ENCODE peak calls at places on chromosomes 13 and 19, in seven cellular contexts. B is HCT116, N is GM12878, H is K562, Z is H1, G is HepG2, M is SK-N-SH. J is an unnamed sample.

GRCh38 chr19:39277598-39277997 is 9.4 kb downstream of the IFNL2 start:
- DNase-seq in Z (no peak), N (no peak), M (no peak), G (peak; percentile 77), H (no peak), B (no peak), J (peak; percentile 16)

GRCh38 chr13:20395061-20395916 is 130.4 kb downstream of the CRYL1 start:
- DNase-seq in G (no peak), M (no peak), Z (no peak), N (no peak), B (no peak), H (no peak), J (no peak)

GRCh38 chr13:21676611-21677021 is 5.7 kb downstream of the FGF9 start:
- DNase-seq in H (no peak), M (peak; percentile 11), N (no peak), Z (no peak), B (no peak), G (no peak), J (peak; percentile 13)

GRCh38 chr19:41920878-41921277 is 7.4 kb downstream of the ERFL start:
- DNase-seq in N (no peak), Z (no peak), M (no peak), H (no peak), G (no peak), B (no peak), J (no peak)

GRCh38 chr19:925087-925911 is 536 bp upstream of the ARID3A start:
- DNase-seq in M (peak; percentile 95), G (peak; percentile 82), Z (peak; percentile 75), H (peak; percentile 94), N (no peak), B (peak; percentile 72), J (peak; percentile 83)

GRCh38 chr13:71979616-71980015 is 112.6 kb upstream of the DACH1 start:
- DNase-seq in N (no peak), B (peak; percentile 6), Z (no peak), H (no peak), G (peak; percentile 4), M (no peak), J (no peak)

GRCh38 chr19:16106121-16106520 is 5.6 kb upstream of the RAB8A start:
- DNase-seq in M (no peak), N (no peak), H (peak; percentile 26), B (no peak), Z (no peak), G (no peak), J (no peak)

GRCh38 chr19:31149306-31149975 is 199.8 kb downstream of the TSHZ3 start:
- DNase-seq in N (no peak), B (no peak), Z (no peak), H (no peak), G (no peak), M (no peak), J (no peak)

GRCh38 chr13:91017669-91018053 is 329.8 kb upstream of the MIR17HG start:
- DNase-seq in G (no peak), H (no peak), N (no peak), M (no peak), Z (peak; percentile 2), B (peak; percentile 31), J (peak; percentile 30)

GRCh38 chr13:23288995-23289394 is 108.2 kb downstream of the SGCG start:
- DNase-seq in M (no peak), N (no peak), H (no peak), B (no peak), Z (no peak), G (no peak), J (no peak)

GRCh38 chr13:62931901-62932883 is 1516.5 kb upstream of the PCDH20 start:
- DNase-seq in Z (no peak), H (no peak), M (no peak), B (no peak), N (no peak), G (no peak), J (no peak)

GRCh38 chr13:50685491-50685890 is 158.0 kb downstream of the DLEU7 start:
- DNase-seq in H (no peak), G (no peak), B (no peak), M (no peak), Z (no peak), N (no peak), J (no peak)

GRCh38 chr19:48102870-48103751 is 7.5 kb downstream of the PLA2G4C start:
- DNase-seq in B (peak; percentile 75), G (peak; percentile 53), H (peak; percentile 82), N (no peak), M (peak; percentile 70), Z (no peak), J (peak; percentile 88)

GRCh38 chr13:80668452-80668851 is 327.5 kb upstream of the SPRY2 start:
- DNase-seq in H (no peak), Z (no peak), G (no peak), M (no peak), B (no peak), N (no peak), J (no peak)

GRCh38 chr13:65551208-65551607 is 1678.9 kb downstream of the PCDH9 start:
- DNase-seq in N (no peak), B (no peak), M (no peak), Z (no peak), H (no peak), G (no peak), J (no peak)

GRCh38 chr13:65553328-65553727 is 1676.8 kb downstream of the PCDH9 start:
- DNase-seq in M (no peak), N (no peak), B (no peak), H (no peak), Z (no peak), G (no peak), J (no peak)

GRCh38 chr13:65560936-65561335 is 1669.2 kb downstream of the PCDH9 start:
- DNase-seq in M (no peak), Z (no peak), G (no peak), N (no peak), B (no peak), H (no peak), J (no peak)

DNA sequence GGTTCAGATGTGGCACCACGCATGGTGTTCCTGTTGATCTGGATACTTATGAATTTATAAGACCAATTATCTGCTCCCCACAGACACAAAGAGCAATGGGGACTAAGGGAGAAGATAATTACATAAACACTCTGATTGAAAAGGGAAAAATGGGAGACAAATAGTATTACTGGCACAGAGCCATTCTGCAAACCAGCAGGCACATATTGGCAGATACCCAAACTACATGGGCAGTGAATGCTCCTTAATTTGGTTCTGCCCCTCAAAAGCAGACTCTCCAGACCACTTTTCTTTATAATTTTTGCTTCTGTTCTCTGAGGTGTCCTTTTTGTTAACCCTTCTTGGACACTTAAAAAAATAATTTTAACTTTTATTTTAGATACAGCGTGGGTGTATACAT is 1674.2 kb downstream of the PCDH9 start:
- DNase-seq in M (peak; percentile 52), N (no peak), H (no peak), G (no peak), Z (no peak), B (no peak), J (no peak)
- TF ChIP-seq JUND in M (no peak), N (no peak), H (no peak), G (no peak), Z (no peak), B (no peak), J (no peak)

GRCh38 chr13:60591348-60591747 is 194.3 kb downstream of the TDRD3 start:
- DNase-seq in G (no peak), H (no peak), M (no peak), N (no peak), Z (no peak), B (no peak), J (peak; percentile 18)
- TF ChIP-seq JUND in G (no peak), H (no peak), M (no peak), N (no peak), Z (no peak), B (no peak), J (no peak)

GRCh38 chr13:98871727-98872126 is 106.1 kb downstream of the DOCK9 start:
- DNase-seq in M (no peak), Z (no peak), G (no peak), H (no peak), N (no peak), B (no peak), J (no peak)

GRCh38 chr13:98873377-98874028 is 104.4 kb downstream of the DOCK9 start:
- DNase-seq in G (no peak), M (no peak), H (no peak), N (no peak), Z (no peak), B (no peak), J (no peak)

GRCh38 chr13:98868932-98869331 is 108.9 kb downstream of the DOCK9 start:
- DNase-seq in N (no peak), Z (no peak), H (no peak), G (no peak), B (no peak), M (no peak), J (no peak)

GRCh38 chr13:98866882-98867281 is 111.0 kb downstream of the DOCK9 start:
- DNase-seq in N (no peak), H (no peak), G (no peak), Z (no peak), M (no peak), B (no peak), J (no peak)

DNA sequence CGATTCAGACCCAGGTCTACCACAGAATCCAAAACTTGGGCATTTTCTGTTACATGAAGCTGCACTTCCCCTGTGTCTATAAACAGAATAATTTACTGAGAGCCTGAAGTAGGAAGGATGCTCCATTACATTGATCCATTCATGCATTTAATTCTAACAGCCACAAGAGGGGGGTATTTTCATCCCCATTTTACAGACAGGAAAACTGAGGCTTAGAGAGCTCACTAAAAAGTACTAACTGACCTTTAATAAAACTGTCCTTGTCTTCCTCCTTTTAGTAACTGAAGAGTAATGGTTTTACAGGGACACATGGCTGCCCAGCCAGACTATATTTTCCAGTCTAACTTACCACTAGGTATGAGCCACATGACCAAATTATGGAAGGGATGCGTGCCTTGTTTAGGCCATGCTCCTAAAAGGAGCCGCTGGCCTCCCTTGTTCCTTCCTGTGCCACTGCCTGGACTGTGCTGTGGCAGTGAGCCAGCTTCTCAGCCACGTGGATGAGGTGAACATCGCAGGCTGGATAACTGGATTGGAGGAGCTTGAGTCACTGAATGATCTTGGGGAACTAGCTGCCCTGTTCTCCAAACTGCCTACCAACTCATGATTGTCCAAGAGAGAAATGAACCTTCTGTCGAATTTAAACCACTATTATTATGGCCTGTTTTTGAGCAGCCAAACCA is 108.3 kb downstream of the DOCK9 start:
- DNase-seq in M (no peak), Z (no peak), H (no peak), B (no peak), G (no peak), N (no peak), J (no peak)
- TF ChIP-seq JUND in M (no peak), Z (no peak), H (no peak), B (no peak), G (no peak), N (no peak), J (no peak)

GRCh38 chr19:35438527-35438926 is 9.5 kb upstream of the FFAR2 start:
- DNase-seq in H (no peak), Z (no peak), M (no peak), B (no peak), N (no peak), G (no peak), J (no peak)

GRCh38 chr19:35433448-35433847 is 14.6 kb upstream of the FFAR2 start:
- DNase-seq in G (no peak), H (no peak), N (no peak), Z (no peak), M (no peak), B (no peak), J (no peak)

GRCh38 chr19:35437152-35437951 is 10.7 kb upstream of the FFAR2 start:
- DNase-seq in N (no peak), B (no peak), G (no peak), Z (no peak), M (no peak), H (no peak), J (no peak)

GRCh38 chr19:35439921-35440320 is 8.1 kb upstream of the FFAR2 start:
- DNase-seq in Z (no peak), M (no peak), H (no peak), N (no peak), G (no peak), B (no peak), J (no peak)

GRCh38 chr19:35436477-35437141 is 11.4 kb upstream of the FFAR2 start:
- DNase-seq in M (no peak), Z (no peak), B (no peak), G (no peak), H (no peak), N (no peak), J (no peak)
- TF ChIP-seq JUND in M (no peak), Z (no peak), B (peak; percentile 40), G (no peak), H (peak; percentile 88), N (no peak), J (no peak)

J was measured in T47D.